ENCODE peak calls at places on chromosome 9, in eight cellular contexts. H is substantia nigra; U is activated CD4-positive, alpha-beta T cell treated with anti-CD3 and anti-CD28 coated beads for 24 hours; D is MCF 10A; J is spleen; P is ovary; X is psoas muscle; L is effector memory CD4-positive, alpha-beta T cell. O is an unnamed sample.

GRCh38 chr9:89351584-89351983 is 33.3 kb downstream of the SECISBP2 start:
- DNase-seq in H (no peak), U (no peak), D (no peak), J (no peak), P (no peak), X (peak; percentile 61), L (no peak), O (no peak)

GRCh38 chr9:17063535-17064135 is 71.2 kb upstream of the CNTLN start:
- DNase-seq in H (no peak), U (no peak), D (peak; percentile 72), J (no peak), P (no peak), X (no peak), L (no peak), O (peak; percentile 38)

GRCh38 chr9:132548971-132549649 is 33.3 kb upstream of the BARHL1 start:
- DNase-seq in H (no peak), U (no peak), D (no peak), J (no peak), P (no peak), X (peak; percentile 8), L (no peak), O (no peak)

GRCh38 chr9:137369911-137370630 is 52.9 kb downstream of the EXD3 start:
- DNase-seq in H (no peak), U (no peak), D (no peak), J (peak; percentile 50), P (no peak), X (peak; percentile 44), L (no peak), O (no peak)

GRCh38 chr9:135229701-135230385 is 142.4 kb downstream of the OLFM1 start:
- DNase-seq in H (no peak), U (no peak), D (no peak), J (peak; percentile 51), P (no peak), X (peak; percentile 39), L (no peak), O (no peak)

GRCh38 chr9:127185931-127186781 is 63.7 kb upstream of the ANGPTL2 start:
- DNase-seq in H (peak; percentile 87), U (no peak), D (no peak), J (peak; percentile 64), P (peak; percentile 91), X (peak; percentile 90), L (no peak), O (no peak)

GRCh38 chr9:137095664-137096517 is 9.1 kb downstream of the MAN1B1 start:
- DNase-seq in H (no peak), U (peak; percentile 79), D (no peak), J (peak; percentile 91), P (no peak), X (no peak), L (peak; percentile 77), O (no peak)

GRCh38 chr9:88458716-88459115 is 70.5 kb downstream of the SPIN1 start:
- DNase-seq in H (no peak), U (no peak), D (no peak), J (no peak), P (no peak), X (no peak), L (no peak), O (no peak)

GRCh38 chr9:27382308-27382707 is 85.4 kb upstream of the EQTN start:
- DNase-seq in H (no peak), U (no peak), D (no peak), J (no peak), P (no peak), X (no peak), L (no peak), O (no peak)

GRCh38 chr9:19120846-19121245 is 6.4 kb downstream of the PLIN2 start:
- DNase-seq in H (no peak), U (no peak), D (no peak), J (no peak), P (no peak), X (no peak), L (no peak), O (no peak)

GRCh38 chr9:1032181-1032580 is 18.0 kb upstream of the DMRT2 start:
- DNase-seq in H (no peak), U (no peak), D (no peak), J (no peak), P (no peak), X (no peak), L (no peak), O (no peak)

O was measured in H54.